ENCODE peak calls at places on chromosomes 12 and 14, in eight cellular contexts. S is GOT3; K is NCI-H1092; F is SHP77; B is stimulated activated naive CD4-positive, alpha-beta T cell; D is AG08395; I is WERI-Rb-1; Z is posterior cingulate gyrus. Q is an unnamed sample.

GRCh38 chr12:50848963-50849362 is 6.2 kb downstream of the TMPRSS12 start:
- DNase-seq in S (no peak), K (no peak), F (no peak), B (no peak), D (no peak), I (no peak), Z (no peak), Q (no peak)

GRCh38 chr12:24997970-24998582 is 49.2 kb upstream of the BCAT1 start:
- DNase-seq in S (no peak), K (no peak), F (no peak), B (no peak), D (peak; percentile 13), I (no peak), Z (no peak), Q (no peak)

GRCh38 chr14:88233915-88234314 is 89.2 kb downstream of the KCNK10 start:
- DNase-seq in S (no peak), K (no peak), F (peak; percentile 48), B (no peak), D (no peak), I (peak; percentile 59), Z (no peak), Q (peak; percentile 13)

GRCh38 chr12:115709410-115710065 is 568.0 kb downstream of the MED13L start:
- DNase-seq in S (no peak), K (peak; percentile 64), F (no peak), B (no peak), D (peak; percentile 27), I (no peak), Z (no peak), Q (no peak)

GRCh38 chr12:131353826-131354225 is 357.1 kb upstream of the SFSWAP start:
- DNase-seq in S (no peak), K (no peak), F (no peak), B (no peak), D (no peak), I (no peak), Z (no peak), Q (no peak)

GRCh38 chr12:95790025-95790911 is at the start of gene NTN4:
- DNase-seq in S (no peak), K (no peak), F (peak; percentile 24), B (peak; percentile 16), D (peak; percentile 42), I (peak; percentile 33), Z (no peak), Q (no peak)

GRCh38 chr12:49929581-49929980 is 21.0 kb upstream of the AQP2 start:
- DNase-seq in S (no peak), K (no peak), F (no peak), B (no peak), D (no peak), I (no peak), Z (no peak), Q (no peak)

GRCh38 chr12:6425588-6426531 is 18.9 kb upstream of the CD27 start:
- DNase-seq in S (no peak), K (no peak), F (no peak), B (peak; percentile 38), D (no peak), I (no peak), Z (peak; percentile 34), Q (no peak)

GRCh38 chr14:100747021-100747586 is 20.4 kb downstream of the DLK1 start:
- DNase-seq in S (peak; percentile 8), K (peak; percentile 57), F (peak; percentile 34), B (no peak), D (peak; percentile 91), I (no peak), Z (no peak), Q (peak; percentile 64)

GRCh38 chr12:125145196-125145595 is 80.0 kb downstream of the AACS start:
- DNase-seq in S (no peak), K (no peak), F (no peak), B (no peak), D (no peak), I (peak; percentile 70), Z (no peak), Q (no peak)

GRCh38 chr12:56682323-56682722 is 5.8 kb downstream of the PTGES3 start:
- DNase-seq in S (no peak), K (no peak), F (no peak), B (no peak), D (no peak), I (no peak), Z (no peak), Q (no peak)

GRCh38 chr14:78631551-78631950 is 461.4 kb downstream of the NRXN3 start:
- DNase-seq in S (no peak), K (no peak), F (no peak), B (no peak), D (no peak), I (peak; percentile 59), Z (no peak), Q (no peak)

GRCh38 chr12:65930114-65930828 is 106.0 kb downstream of the HMGA2 start:
- DNase-seq in S (no peak), K (no peak), F (no peak), B (no peak), D (no peak), I (no peak), Z (no peak), Q (no peak)

GRCh38 chr12:31485570-31485969 is 105.4 kb downstream of the DENND5B start:
- DNase-seq in S (no peak), K (no peak), F (no peak), B (no peak), D (no peak), I (no peak), Z (no peak), Q (no peak)

GRCh38 chr14:88005978-88006851 is 1.3 kb downstream of the GPR65 start:
- DNase-seq in S (no peak), K (no peak), F (no peak), B (peak; percentile 83), D (no peak), I (no peak), Z (no peak), Q (no peak)